ENCODE peak calls at places on chromosomes 1 and 21, in ten cellular contexts. One of them, this sample, is unnamed.

GRCh38 chr1:81804320-81804719 is 3.6 kb downstream of the ADGRL2 start:
- DNase-seq in psoas muscle: no peak
- DNase-seq in A549: no peak
- DNase-seq in CD4-positive, CD25-positive, alpha-beta regulatory T cell: no peak
- DNase-seq in tibial nerve: no peak
- DNase-seq in lower lobe of right lung: no peak
- DNase-seq in body of pancreas: no peak
- DNase-seq in SJSA1: no peak
- DNase-seq in HCT116: no peak
- DNase-seq in hepatocyte: no peak
- DNase-seq in this sample: peak; percentile 29

GRCh38 chr1:171985639-171986038 is 144.3 kb downstream of the DNM3 start:
- DNase-seq in psoas muscle: no peak
- DNase-seq in A549: peak; percentile 45
- DNase-seq in CD4-positive, CD25-positive, alpha-beta regulatory T cell: no peak
- DNase-seq in tibial nerve: no peak
- DNase-seq in lower lobe of right lung: no peak
- DNase-seq in body of pancreas: no peak
- DNase-seq in SJSA1: no peak
- DNase-seq in HCT116: peak; percentile 6
- DNase-seq in hepatocyte: peak; percentile 17
- DNase-seq in this sample: no peak

GRCh38 chr21:44407493-44407892 is 47.8 kb upstream of the LRRC3 start:
- DNase-seq in psoas muscle: no peak
- DNase-seq in A549: no peak
- DNase-seq in CD4-positive, CD25-positive, alpha-beta regulatory T cell: no peak
- DNase-seq in tibial nerve: no peak
- DNase-seq in lower lobe of right lung: no peak
- DNase-seq in body of pancreas: no peak
- DNase-seq in SJSA1: peak; percentile 67
- DNase-seq in HCT116: no peak
- DNase-seq in hepatocyte: no peak
- DNase-seq in this sample: no peak

GRCh38 chr1:113981962-113982931 is 3.0 kb downstream of the OLFML3 start:
- DNase-seq in psoas muscle: peak; percentile 79
- DNase-seq in A549: no peak
- DNase-seq in CD4-positive, CD25-positive, alpha-beta regulatory T cell: no peak
- DNase-seq in tibial nerve: peak; percentile 68
- DNase-seq in lower lobe of right lung: no peak
- DNase-seq in body of pancreas: peak; percentile 43
- DNase-seq in SJSA1: peak; percentile 70
- DNase-seq in HCT116: no peak
- DNase-seq in hepatocyte: peak; percentile 76
- DNase-seq in this sample: peak; percentile 10

GRCh38 chr1:61992257-61992656 is 202.4 kb upstream of the L1TD1 start:
- DNase-seq in psoas muscle: no peak
- DNase-seq in A549: no peak
- DNase-seq in CD4-positive, CD25-positive, alpha-beta regulatory T cell: no peak
- DNase-seq in tibial nerve: no peak
- DNase-seq in lower lobe of right lung: no peak
- DNase-seq in body of pancreas: no peak
- DNase-seq in SJSA1: no peak
- DNase-seq in HCT116: no peak
- DNase-seq in hepatocyte: no peak
- DNase-seq in this sample: no peak

GRCh38 chr1:40162791-40163441 is 1.7 kb downstream of the RLF start:
- DNase-seq in psoas muscle: no peak
- DNase-seq in A549: no peak
- DNase-seq in CD4-positive, CD25-positive, alpha-beta regulatory T cell: no peak
- DNase-seq in tibial nerve: no peak
- DNase-seq in lower lobe of right lung: no peak
- DNase-seq in body of pancreas: no peak
- DNase-seq in SJSA1: no peak
- DNase-seq in HCT116: no peak
- DNase-seq in hepatocyte: no peak
- DNase-seq in this sample: no peak

GRCh38 chr1:235929216-235929615 is 62.5 kb upstream of the LYST start:
- DNase-seq in psoas muscle: no peak
- DNase-seq in A549: no peak
- DNase-seq in CD4-positive, CD25-positive, alpha-beta regulatory T cell: no peak
- DNase-seq in tibial nerve: no peak
- DNase-seq in lower lobe of right lung: no peak
- DNase-seq in body of pancreas: no peak
- DNase-seq in SJSA1: no peak
- DNase-seq in HCT116: no peak
- DNase-seq in hepatocyte: no peak
- DNase-seq in this sample: no peak

GRCh38 chr1:206663832-206664652 is 20.7 kb upstream of the MAPKAPK2 start:
- DNase-seq in psoas muscle: peak; percentile 43
- DNase-seq in A549: peak; percentile 64
- DNase-seq in CD4-positive, CD25-positive, alpha-beta regulatory T cell: peak; percentile 65
- DNase-seq in tibial nerve: no peak
- DNase-seq in lower lobe of right lung: no peak
- DNase-seq in body of pancreas: peak; percentile 71
- DNase-seq in SJSA1: peak; percentile 69
- DNase-seq in HCT116: peak; percentile 62
- DNase-seq in hepatocyte: peak; percentile 79
- DNase-seq in this sample: peak; percentile 78

GRCh38 chr1:5993553-5994510 is 1.6 kb upstream of the NPHP4 start:
- DNase-seq in psoas muscle: no peak
- DNase-seq in A549: no peak
- DNase-seq in CD4-positive, CD25-positive, alpha-beta regulatory T cell: no peak
- DNase-seq in tibial nerve: no peak
- DNase-seq in lower lobe of right lung: peak; percentile 58
- DNase-seq in body of pancreas: no peak
- DNase-seq in SJSA1: no peak
- DNase-seq in HCT116: no peak
- DNase-seq in hepatocyte: no peak
- DNase-seq in this sample: no peak

GRCh38 chr1:147585640-147586383 is 44.5 kb downstream of the BCL9 start:
- DNase-seq in psoas muscle: no peak
- DNase-seq in A549: no peak
- DNase-seq in CD4-positive, CD25-positive, alpha-beta regulatory T cell: no peak
- DNase-seq in tibial nerve: no peak
- DNase-seq in lower lobe of right lung: no peak
- DNase-seq in body of pancreas: no peak
- DNase-seq in SJSA1: no peak
- DNase-seq in HCT116: no peak
- DNase-seq in hepatocyte: peak; percentile 16
- DNase-seq in this sample: no peak

GRCh38 chr1:204503122-204503912 is 8.7 kb upstream of the PIK3C2B start:
- DNase-seq in psoas muscle: no peak
- DNase-seq in A549: peak; percentile 78
- DNase-seq in CD4-positive, CD25-positive, alpha-beta regulatory T cell: no peak
- DNase-seq in tibial nerve: no peak
- DNase-seq in lower lobe of right lung: no peak
- DNase-seq in body of pancreas: no peak
- DNase-seq in SJSA1: no peak
- DNase-seq in HCT116: peak; percentile 69
- DNase-seq in hepatocyte: peak; percentile 80
- DNase-seq in this sample: peak; percentile 71

DNA sequence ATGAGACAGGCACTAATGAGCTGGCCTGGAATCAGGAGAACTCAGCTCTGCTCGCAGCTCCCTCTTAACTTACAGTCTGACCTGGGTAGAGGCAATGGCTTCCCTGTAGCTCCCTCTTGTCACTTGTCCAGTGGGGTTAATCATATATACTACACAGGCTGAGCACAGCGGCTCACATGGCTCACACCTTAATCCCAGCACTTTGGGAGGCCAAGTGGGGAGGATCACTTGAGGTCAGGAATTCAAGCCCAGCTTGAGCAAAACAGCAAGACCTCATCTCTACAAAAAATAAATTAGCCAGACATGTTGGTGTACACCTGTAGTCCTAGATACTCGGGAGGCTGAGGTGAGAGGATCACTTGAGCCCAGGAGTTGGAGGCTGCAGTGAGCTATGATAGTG is 4.2 kb downstream of the S100A6 start:
- DNase-seq in psoas muscle: no peak
- DNase-seq in A549: no peak
- DNase-seq in CD4-positive, CD25-positive, alpha-beta regulatory T cell: no peak
- DNase-seq in tibial nerve: no peak
- DNase-seq in lower lobe of right lung: no peak
- DNase-seq in body of pancreas: no peak
- DNase-seq in SJSA1: no peak
- DNase-seq in HCT116: no peak
- DNase-seq in hepatocyte: no peak
- DNase-seq in this sample: no peak
- H3K4me1 ChIP-seq in psoas muscle: peaks cover 12% of the 10 kb centered on the region
- H3K4me1 ChIP-seq in A549: peaks cover 22% of the 10 kb centered on the region
- H3K4me1 ChIP-seq in CD4-positive, CD25-positive, alpha-beta regulatory T cell: peaks cover 52% of the 10 kb centered on the region
- H3K4me1 ChIP-seq in tibial nerve: peaks cover 56% of the 10 kb centered on the region
- H3K4me1 ChIP-seq in lower lobe of right lung: peaks cover 40% of the 10 kb centered on the region
- H3K4me1 ChIP-seq in body of pancreas: peaks cover 31% of the 10 kb centered on the region
- H3K4me1 ChIP-seq in SJSA1: peaks cover 38% of the 10 kb centered on the region
- H3K4me1 ChIP-seq in HCT116: peaks cover 58% of the 10 kb centered on the region
- H3K4me1 ChIP-seq in hepatocyte: peaks cover 40% of the 10 kb centered on the region
- H3K4me1 ChIP-seq in this sample: peaks cover 7% of the 10 kb centered on the region

GRCh38 chr1:44911042-44911441 is 68.0 kb upstream of the PTCH2 start:
- DNase-seq in psoas muscle: no peak
- DNase-seq in A549: no peak
- DNase-seq in CD4-positive, CD25-positive, alpha-beta regulatory T cell: no peak
- DNase-seq in tibial nerve: no peak
- DNase-seq in lower lobe of right lung: no peak
- DNase-seq in body of pancreas: no peak
- DNase-seq in SJSA1: no peak
- DNase-seq in HCT116: no peak
- DNase-seq in hepatocyte: no peak
- DNase-seq in this sample: no peak
- H3K4me1 ChIP-seq in psoas muscle: no peaks in the 10 kb centered on the region
- H3K4me1 ChIP-seq in A549: no peaks in the 10 kb centered on the region
- H3K4me1 ChIP-seq in CD4-positive, CD25-positive, alpha-beta regulatory T cell: no peaks in the 10 kb centered on the region
- H3K4me1 ChIP-seq in tibial nerve: peaks cover 19% of the 10 kb centered on the region
- H3K4me1 ChIP-seq in lower lobe of right lung: no peaks in the 10 kb centered on the region
- H3K4me1 ChIP-seq in body of pancreas: no peaks in the 10 kb centered on the region
- H3K4me1 ChIP-seq in SJSA1: no peaks in the 10 kb centered on the region
- H3K4me1 ChIP-seq in HCT116: no peaks in the 10 kb centered on the region
- H3K4me1 ChIP-seq in hepatocyte: no peaks in the 10 kb centered on the region
- H3K4me1 ChIP-seq in this sample: peaks cover 4% of the 10 kb centered on the region

DNA sequence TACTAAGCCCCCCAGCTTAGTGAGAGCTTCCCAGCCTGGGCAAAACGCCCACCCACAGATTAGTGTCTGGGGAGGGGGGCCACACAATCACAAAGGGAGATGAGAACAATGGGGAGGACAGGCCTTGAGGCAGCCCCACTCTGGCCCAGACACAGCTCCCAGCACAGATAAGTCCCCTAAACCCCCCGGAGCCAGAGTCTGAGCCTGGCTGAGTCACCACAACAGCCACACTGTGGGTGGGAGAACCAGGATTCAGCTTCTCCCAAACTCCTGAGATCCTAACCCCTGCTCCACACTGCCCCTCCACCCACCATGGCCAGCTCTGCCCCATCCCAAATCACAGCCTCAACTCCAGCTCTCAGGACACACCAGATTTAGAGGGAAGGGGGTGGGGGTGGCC is 4.2 kb downstream of the NECTIN4 start:
- DNase-seq in psoas muscle: no peak
- DNase-seq in A549: no peak
- DNase-seq in CD4-positive, CD25-positive, alpha-beta regulatory T cell: no peak
- DNase-seq in tibial nerve: no peak
- DNase-seq in lower lobe of right lung: no peak
- DNase-seq in body of pancreas: no peak
- DNase-seq in SJSA1: peak; percentile 67
- DNase-seq in HCT116: no peak
- DNase-seq in hepatocyte: no peak
- DNase-seq in this sample: peak; percentile 41
- H3K4me1 ChIP-seq in psoas muscle: no peaks in the 10 kb centered on the region
- H3K4me1 ChIP-seq in A549: peaks cover 66% of the 10 kb centered on the region
- H3K4me1 ChIP-seq in CD4-positive, CD25-positive, alpha-beta regulatory T cell: no peaks in the 10 kb centered on the region
- H3K4me1 ChIP-seq in tibial nerve: no peaks in the 10 kb centered on the region
- H3K4me1 ChIP-seq in lower lobe of right lung: peaks cover 35% of the 10 kb centered on the region
- H3K4me1 ChIP-seq in body of pancreas: peaks cover 75% of the 10 kb centered on the region
- H3K4me1 ChIP-seq in SJSA1: peaks cover 36% of the 10 kb centered on the region
- H3K4me1 ChIP-seq in HCT116: peaks cover 93% of the 10 kb centered on the region
- H3K4me1 ChIP-seq in hepatocyte: peaks cover 35% of the 10 kb centered on the region
- H3K4me1 ChIP-seq in this sample: no peaks in the 10 kb centered on the region

GRCh38 chr1:231160851-231161710 is 777 bp upstream of the TRIM67 start:
- DNase-seq in psoas muscle: no peak
- DNase-seq in A549: no peak
- DNase-seq in CD4-positive, CD25-positive, alpha-beta regulatory T cell: no peak
- DNase-seq in tibial nerve: no peak
- DNase-seq in lower lobe of right lung: no peak
- DNase-seq in body of pancreas: no peak
- DNase-seq in SJSA1: no peak
- DNase-seq in HCT116: no peak
- DNase-seq in hepatocyte: no peak
- DNase-seq in this sample: no peak

GRCh38 chr1:231159963-231160761 is 1.7 kb upstream of the TRIM67 start:
- DNase-seq in psoas muscle: no peak
- DNase-seq in A549: no peak
- DNase-seq in CD4-positive, CD25-positive, alpha-beta regulatory T cell: no peak
- DNase-seq in tibial nerve: no peak
- DNase-seq in lower lobe of right lung: no peak
- DNase-seq in body of pancreas: no peak
- DNase-seq in SJSA1: no peak
- DNase-seq in HCT116: no peak
- DNase-seq in hepatocyte: no peak
- DNase-seq in this sample: no peak

GRCh38 chr1:231162300-231162969 is 577 bp downstream of the TRIM67 start:
- DNase-seq in psoas muscle: peak; percentile 29
- DNase-seq in A549: peak; percentile 46
- DNase-seq in CD4-positive, CD25-positive, alpha-beta regulatory T cell: no peak
- DNase-seq in tibial nerve: no peak
- DNase-seq in lower lobe of right lung: peak; percentile 55
- DNase-seq in body of pancreas: peak; percentile 43
- DNase-seq in SJSA1: no peak
- DNase-seq in HCT116: no peak
- DNase-seq in hepatocyte: peak; percentile 74
- DNase-seq in this sample: peak; percentile 36

GRCh38 chr1:231162970-231163830 is 1.3 kb downstream of the TRIM67 start:
- DNase-seq in psoas muscle: no peak
- DNase-seq in A549: no peak
- DNase-seq in CD4-positive, CD25-positive, alpha-beta regulatory T cell: no peak
- DNase-seq in tibial nerve: no peak
- DNase-seq in lower lobe of right lung: no peak
- DNase-seq in body of pancreas: no peak
- DNase-seq in SJSA1: no peak
- DNase-seq in HCT116: no peak
- DNase-seq in hepatocyte: no peak
- DNase-seq in this sample: no peak

GRCh38 chr1:231161711-231162299 is at the start of gene TRIM67:
- DNase-seq in psoas muscle: no peak
- DNase-seq in A549: peak; percentile 29
- DNase-seq in CD4-positive, CD25-positive, alpha-beta regulatory T cell: no peak
- DNase-seq in tibial nerve: no peak
- DNase-seq in lower lobe of right lung: no peak
- DNase-seq in body of pancreas: no peak
- DNase-seq in SJSA1: no peak
- DNase-seq in HCT116: no peak
- DNase-seq in hepatocyte: peak; percentile 60
- DNase-seq in this sample: peak; percentile 77
- H3K4me1 ChIP-seq in psoas muscle: peaks cover 7% of the 10 kb centered on the region
- H3K4me1 ChIP-seq in A549: peaks cover 24% of the 10 kb centered on the region
- H3K4me1 ChIP-seq in CD4-positive, CD25-positive, alpha-beta regulatory T cell: peaks cover 7% of the 10 kb centered on the region
- H3K4me1 ChIP-seq in tibial nerve: peaks cover 29% of the 10 kb centered on the region
- H3K4me1 ChIP-seq in lower lobe of right lung: peaks cover 20% of the 10 kb centered on the region
- H3K4me1 ChIP-seq in body of pancreas: peaks cover 26% of the 10 kb centered on the region
- H3K4me1 ChIP-seq in SJSA1: peaks cover 28% of the 10 kb centered on the region
- H3K4me1 ChIP-seq in HCT116: no peaks in the 10 kb centered on the region
- H3K4me1 ChIP-seq in hepatocyte: peaks cover 23% of the 10 kb centered on the region
- H3K4me1 ChIP-seq in this sample: no peaks in the 10 kb centered on the region

GRCh38 chr1:210296682-210297081 is 32.0 kb upstream of the HHAT start:
- DNase-seq in psoas muscle: no peak
- DNase-seq in A549: no peak
- DNase-seq in CD4-positive, CD25-positive, alpha-beta regulatory T cell: no peak
- DNase-seq in tibial nerve: no peak
- DNase-seq in lower lobe of right lung: no peak
- DNase-seq in body of pancreas: no peak
- DNase-seq in SJSA1: no peak
- DNase-seq in HCT116: no peak
- DNase-seq in hepatocyte: no peak
- DNase-seq in this sample: no peak
- H3K4me1 ChIP-seq in psoas muscle: peaks cover 14% of the 10 kb centered on the region
- H3K4me1 ChIP-seq in A549: peaks cover 3% of the 10 kb centered on the region
- H3K4me1 ChIP-seq in CD4-positive, CD25-positive, alpha-beta regulatory T cell: peaks cover 4% of the 10 kb centered on the region
- H3K4me1 ChIP-seq in tibial nerve: peaks cover 57% of the 10 kb centered on the region
- H3K4me1 ChIP-seq in lower lobe of right lung: peaks cover 53% of the 10 kb centered on the region
- H3K4me1 ChIP-seq in body of pancreas: peaks cover 18% of the 10 kb centered on the region
- H3K4me1 ChIP-seq in SJSA1: peaks cover 27% of the 10 kb centered on the region
- H3K4me1 ChIP-seq in HCT116: peaks cover 13% of the 10 kb centered on the region
- H3K4me1 ChIP-seq in hepatocyte: peaks cover 38% of the 10 kb centered on the region
- H3K4me1 ChIP-seq in this sample: peaks cover 11% of the 10 kb centered on the region